ENCODE peak calls at places on chromosomes 4 and X, in ten cellular contexts. P is A673, M is upper lobe of right lung, B is AG10803, E is astrocyte of the spinal cord, T is mucosa of descending colon, I is HL-60, H is SK-N-SH, Y is left ventricle myocardium inferior, A is right lobe of liver. K is an unnamed sample.

GRCh38 chrX:63764946-63765345 is 20.1 kb downstream of the ARHGEF9 start:
- DNase-seq in I (no peak), P (no peak), Y (no peak), M (no peak), E (peak; percentile 11), B (peak; percentile 6), A (no peak), T (no peak), H (no peak), K (no peak)

GRCh38 chr4:88251914-88252313 is 32.4 kb downstream of the PPM1K start:
- DNase-seq in T (no peak), B (no peak), H (no peak), E (no peak), I (no peak), A (no peak), M (no peak), Y (no peak), P (no peak), K (no peak)

GRCh38 chr4:170087163-170087700 is 2.5 kb downstream of the AADAT start:
- DNase-seq in I (no peak), T (no peak), A (no peak), Y (no peak), B (peak; percentile 9), E (no peak), P (peak; percentile 80), M (no peak), H (no peak), K (no peak)

GRCh38 chrX:109403927-109404326 is 78.0 kb downstream of the GUCY2F start:
- DNase-seq in M (no peak), T (no peak), E (no peak), H (no peak), P (no peak), A (no peak), Y (no peak), I (no peak), B (no peak), K (no peak)

GRCh38 chr4:61406677-61407076 is 206.6 kb downstream of the ADGRL3 start:
- DNase-seq in T (no peak), M (no peak), B (no peak), E (no peak), I (no peak), H (no peak), P (no peak), Y (no peak), A (no peak), K (no peak)

GRCh38 chr4:98873059-98873458 is 55.9 kb downstream of the EIF4E start:
- DNase-seq in E (peak; percentile 65), A (no peak), I (no peak), M (no peak), T (no peak), B (peak; percentile 45), Y (no peak), H (no peak), P (no peak), K (no peak)

GRCh38 chrX:13939741-13940597 is 89.7 kb downstream of the GEMIN8 start:
- DNase-seq in H (no peak), A (no peak), E (peak; percentile 5), P (no peak), Y (no peak), B (no peak), I (no peak), M (no peak), T (no peak), K (no peak)

GRCh38 chrX:116232833-116233232 is 62.3 kb downstream of the AGTR2 start:
- DNase-seq in B (peak; percentile 72), I (no peak), P (peak; percentile 1), M (no peak), Y (no peak), T (no peak), A (no peak), H (no peak), E (peak; percentile 65), K (no peak)

GRCh38 chr4:38869511-38869910 is 1.9 kb downstream of the FAM114A1 start:
- DNase-seq in A (no peak), M (no peak), I (no peak), H (no peak), E (no peak), Y (no peak), T (no peak), B (peak; percentile 48), P (no peak), K (no peak)

GRCh38 chrX:148133099-148133725 is 152.1 kb downstream of the FMR1NB start:
- DNase-seq in Y (no peak), B (peak; percentile 8), I (no peak), P (no peak), A (no peak), H (no peak), E (peak; percentile 6), M (no peak), T (no peak), K (no peak)

GRCh38 chr4:107709916-107710315 is 10.1 kb downstream of the PAPSS1 start:
- DNase-seq in H (no peak), Y (no peak), A (no peak), T (no peak), P (peak; percentile 63), M (no peak), B (no peak), I (peak; percentile 69), E (no peak), K (no peak)

GRCh38 chr4:1899149-1900086 is 28.2 kb downstream of the NSD2 start:
- DNase-seq in I (peak; percentile 57), T (peak; percentile 82), B (peak; percentile 80), M (peak; percentile 80), Y (peak; percentile 56), E (peak; percentile 75), H (peak; percentile 86), A (peak; percentile 75), P (peak; percentile 81), K (peak; percentile 52)

GRCh38 chr4:56728512-56728911 is 47.4 kb upstream of the HOPX start:
- DNase-seq in E (peak; percentile 91), Y (peak; percentile 42), M (peak; percentile 81), B (peak; percentile 88), A (peak; percentile 61), T (peak; percentile 92), H (no peak), I (no peak), P (peak; percentile 14), K (no peak)

GRCh38 chr4:68724922-68725321 is 54.5 kb upstream of the UGT2B15 start:
- DNase-seq in E (no peak), M (no peak), P (no peak), H (no peak), Y (no peak), T (no peak), I (no peak), A (no peak), B (no peak), K (no peak)

GRCh38 chr4:96459105-96459504 is 619.2 kb downstream of the PDHA2 start:
- DNase-seq in T (no peak), A (no peak), Y (no peak), P (no peak), I (no peak), E (no peak), B (no peak), H (no peak), M (no peak), K (no peak)

GRCh38 chr4:52358855-52359254 is 300.2 kb downstream of the USP46 start:
- DNase-seq in P (peak; percentile 4), E (peak; percentile 38), T (no peak), H (no peak), I (no peak), A (no peak), B (no peak), M (no peak), Y (peak; percentile 34), K (no peak)

GRCh38 chr4:73828945-73829344 is 7.5 kb upstream of the CXCL6 start:
- DNase-seq in M (no peak), E (peak; percentile 80), P (no peak), I (peak; percentile 81), T (no peak), A (no peak), B (peak; percentile 62), Y (no peak), H (no peak), K (no peak)

GRCh38 chrX:129823115-129823514 is 20.6 kb downstream of the ZDHHC9 start:
- DNase-seq in P (peak; percentile 66), I (no peak), Y (no peak), B (peak; percentile 27), E (peak; percentile 45), M (no peak), T (peak; percentile 53), A (no peak), H (peak; percentile 52), K (no peak)

GRCh38 chrX:129824620-129825019 is 19.1 kb downstream of the ZDHHC9 start:
- DNase-seq in I (no peak), Y (no peak), M (no peak), T (no peak), B (no peak), P (no peak), A (no peak), E (no peak), H (no peak), K (no peak)

GRCh38 chrX:129825746-129826505 is 17.8 kb downstream of the ZDHHC9 start:
- DNase-seq in P (no peak), H (no peak), Y (no peak), A (peak; percentile 60), M (no peak), B (no peak), E (no peak), I (no peak), T (peak; percentile 59), K (no peak)

GRCh38 chrX:129823523-129823922 is 20.2 kb downstream of the ZDHHC9 start:
- DNase-seq in P (no peak), E (no peak), H (no peak), A (no peak), Y (no peak), B (no peak), T (no peak), I (no peak), M (no peak), K (no peak)
- TF ChIP-seq CTCF in P (no peak), E (no peak), H (no peak), A (no peak), Y (no peak), B (no peak), T (no peak), I (no peak), M (no peak), K (no peak)

GRCh38 chr4:7187297-7187592 is 5.1 kb upstream of the SORCS2 start:
- DNase-seq in M (peak; percentile 37), T (no peak), I (no peak), H (no peak), B (no peak), P (no peak), A (no peak), E (no peak), Y (no peak), K (no peak)
- TF ChIP-seq CTCF in M (no peak), T (no peak), I (no peak), H (no peak), B (no peak), P (no peak), A (no peak), E (peak; percentile 14), Y (no peak), K (no peak)

GRCh38 chr4:78956979-78957378 is 17.7 kb upstream of the PAQR3 start:
- DNase-seq in B (no peak), M (no peak), T (no peak), E (no peak), Y (no peak), H (no peak), P (no peak), I (no peak), A (no peak), K (no peak)
- TF ChIP-seq CTCF in B (no peak), M (no peak), T (no peak), E (no peak), Y (no peak), H (no peak), P (no peak), I (no peak), A (no peak), K (no peak)

GRCh38 chrX:135973025-135973547 is 702 bp downstream of the MMGT1 start:
- DNase-seq in E (peak; percentile 8), A (peak; percentile 42), H (no peak), I (no peak), B (peak; percentile 25), P (peak; percentile 4), T (peak; percentile 24), Y (no peak), M (no peak), K (no peak)
- TF ChIP-seq CTCF in E (peak; percentile 20), A (no peak), H (no peak), I (no peak), B (peak; percentile 24), P (no peak), T (no peak), Y (peak; percentile 9), M (no peak), K (no peak)